ENCODE peak calls at places on chromosomes 12 and 14, in five cellular contexts. One of them, this sample, is unnamed.

GRCh38 chr14:68210729-68211299 is 391.2 kb downstream of the RAD51B start:
- DNase-seq in AG04449: peak
- DNase-seq in mammary epithelial cell: peak
- DNase-seq in aorta: no peak
- DNase-seq in Peyer's patch: no peak
- DNase-seq in this sample: peak

GRCh38 chr12:26845984-26846383 is 13.0 kb upstream of the ITPR2 start:
- DNase-seq in AG04449: peak
- DNase-seq in mammary epithelial cell: no peak
- DNase-seq in aorta: no peak
- DNase-seq in Peyer's patch: no peak
- DNase-seq in this sample: no peak

GRCh38 chr12:96383991-96384390 is 16.2 kb downstream of the CDK17 start:
- DNase-seq in mammary epithelial cell: peak
- DNase-seq in Peyer's patch: no peak
- DNase-seq in aorta: no peak
- DNase-seq in AG04449: no peak
- DNase-seq in this sample: no peak

GRCh38 chr12:45577844-45578399 is 151.6 kb upstream of the ARID2 start:
- DNase-seq in AG04449: no peak
- DNase-seq in Peyer's patch: no peak
- DNase-seq in aorta: no peak
- DNase-seq in mammary epithelial cell: no peak
- DNase-seq in this sample: no peak

GRCh38 chr12:3713483-3713882 is 39.4 kb downstream of the CRACR2A start:
- DNase-seq in AG04449: no peak
- DNase-seq in mammary epithelial cell: no peak
- DNase-seq in aorta: no peak
- DNase-seq in Peyer's patch: no peak
- DNase-seq in this sample: no peak

GRCh38 chr14:55577229-55577628 is 2.8 kb upstream of the KTN1 start:
- DNase-seq in Peyer's patch: no peak
- DNase-seq in aorta: no peak
- DNase-seq in mammary epithelial cell: peak
- DNase-seq in AG04449: no peak
- DNase-seq in this sample: no peak

GRCh38 chr14:60968671-60969070 is 12.2 kb downstream of the TRMT5 start:
- DNase-seq in Peyer's patch: no peak
- DNase-seq in aorta: no peak
- DNase-seq in AG04449: no peak
- DNase-seq in mammary epithelial cell: peak
- DNase-seq in this sample: no peak

GRCh38 chr14:85542623-85543022 is 12.7 kb downstream of the FLRT2 start:
- DNase-seq in aorta: no peak
- DNase-seq in mammary epithelial cell: no peak
- DNase-seq in Peyer's patch: no peak
- DNase-seq in AG04449: no peak
- DNase-seq in this sample: no peak

GRCh38 chr12:106195638-106196037 is 52.2 kb downstream of the CKAP4 start:
- DNase-seq in mammary epithelial cell: no peak
- DNase-seq in Peyer's patch: no peak
- DNase-seq in aorta: peak
- DNase-seq in AG04449: peak
- DNase-seq in this sample: peak

GRCh38 chr12:112973712-112974305 is 4.5 kb upstream of the OAS2 start:
- DNase-seq in AG04449: no peak
- DNase-seq in aorta: no peak
- DNase-seq in Peyer's patch: no peak
- DNase-seq in mammary epithelial cell: no peak
- DNase-seq in this sample: no peak

GRCh38 chr14:34067587-34067986 is 116.7 kb upstream of the EGLN3 start:
- DNase-seq in Peyer's patch: no peak
- DNase-seq in AG04449: no peak
- DNase-seq in aorta: no peak
- DNase-seq in mammary epithelial cell: no peak
- DNase-seq in this sample: no peak

GRCh38 chr12:52141875-52142274 is 49.9 kb downstream of the KRT80 start:
- DNase-seq in Peyer's patch: no peak
- DNase-seq in aorta: no peak
- DNase-seq in AG04449: no peak
- DNase-seq in mammary epithelial cell: no peak
- DNase-seq in this sample: no peak

GRCh38 chr14:64500088-64500487 is 3.5 kb downstream of the ZBTB25 start:
- DNase-seq in AG04449: no peak
- DNase-seq in Peyer's patch: no peak
- DNase-seq in aorta: no peak
- DNase-seq in mammary epithelial cell: no peak
- DNase-seq in this sample: no peak

GRCh38 chr12:114698566-114699163 is 14.7 kb upstream of the TBX3 start:
- DNase-seq in mammary epithelial cell: no peak
- DNase-seq in aorta: no peak
- DNase-seq in AG04449: no peak
- DNase-seq in Peyer's patch: no peak
- DNase-seq in this sample: no peak

GRCh38 chr12:91811481-91812287 is 334.0 kb downstream of the BTG1 start:
- DNase-seq in AG04449: no peak
- DNase-seq in aorta: peak
- DNase-seq in mammary epithelial cell: peak
- DNase-seq in Peyer's patch: peak
- DNase-seq in this sample: peak

GRCh38 chr14:105927094-105927475 is 400.7 kb downstream of the TMEM121 start:
- DNase-seq in aorta: no peak
- DNase-seq in AG04449: no peak
- DNase-seq in mammary epithelial cell: no peak
- DNase-seq in Peyer's patch: peak
- DNase-seq in this sample: no peak

GRCh38 chr14:20603813-20604212 is 12.6 kb upstream of the RNASE12 start:
- DNase-seq in aorta: no peak
- DNase-seq in Peyer's patch: no peak
- DNase-seq in AG04449: no peak
- DNase-seq in mammary epithelial cell: no peak
- DNase-seq in this sample: no peak

GRCh38 chr12:93922583-93923006 is 225.8 kb upstream of the PLXNC1 start:
- DNase-seq in AG04449: no peak
- DNase-seq in Peyer's patch: no peak
- DNase-seq in mammary epithelial cell: no peak
- DNase-seq in aorta: peak
- DNase-seq in this sample: no peak

GRCh38 chr12:68420225-68421008 is 88.3 kb upstream of the MDM1 start:
- DNase-seq in Peyer's patch: no peak
- DNase-seq in aorta: no peak
- DNase-seq in AG04449: no peak
- DNase-seq in mammary epithelial cell: no peak
- DNase-seq in this sample: no peak

GRCh38 chr14:54881235-54881760 is 21.3 kb downstream of the GCH1 start:
- DNase-seq in mammary epithelial cell: peak
- DNase-seq in aorta: no peak
- DNase-seq in Peyer's patch: no peak
- DNase-seq in AG04449: no peak
- DNase-seq in this sample: no peak

GRCh38 chr12:47353508-47353907 is 273.7 kb upstream of the AMIGO2 start:
- DNase-seq in mammary epithelial cell: no peak
- DNase-seq in AG04449: no peak
- DNase-seq in aorta: no peak
- DNase-seq in Peyer's patch: no peak
- DNase-seq in this sample: no peak

GRCh38 chr14:22882529-22883190 is 362 bp upstream of the REM2 start:
- DNase-seq in Peyer's patch: no peak
- DNase-seq in AG04449: no peak
- DNase-seq in mammary epithelial cell: peak
- DNase-seq in aorta: no peak
- DNase-seq in this sample: no peak

GRCh38 chr12:115337693-115338543 is 653.9 kb upstream of the TBX3 start:
- DNase-seq in mammary epithelial cell: peak
- DNase-seq in aorta: peak
- DNase-seq in Peyer's patch: no peak
- DNase-seq in AG04449: no peak
- DNase-seq in this sample: peak

GRCh38 chr12:32983968-32984367 is 87.4 kb upstream of the PKP2 start:
- DNase-seq in AG04449: no peak
- DNase-seq in mammary epithelial cell: peak
- DNase-seq in Peyer's patch: no peak
- DNase-seq in aorta: no peak
- DNase-seq in this sample: no peak

GRCh38 chr12:102883204-102883799 is 33.7 kb downstream of the PAH start:
- DNase-seq in AG04449: no peak
- DNase-seq in Peyer's patch: peak
- DNase-seq in aorta: no peak
- DNase-seq in mammary epithelial cell: peak
- DNase-seq in this sample: no peak

GRCh38 chr12:7433276-7433822 is 10.6 kb downstream of the CD163L1 start:
- DNase-seq in Peyer's patch: no peak
- DNase-seq in AG04449: peak
- DNase-seq in mammary epithelial cell: peak
- DNase-seq in aorta: no peak
- DNase-seq in this sample: no peak
- H3K4me3 ChIP-seq in Peyer's patch: no peak
- H3K4me3 ChIP-seq in AG04449: no peak
- H3K4me3 ChIP-seq in mammary epithelial cell: no peak
- H3K4me3 ChIP-seq in aorta: no peak
- H3K4me3 ChIP-seq in this sample: no peak

DNA sequence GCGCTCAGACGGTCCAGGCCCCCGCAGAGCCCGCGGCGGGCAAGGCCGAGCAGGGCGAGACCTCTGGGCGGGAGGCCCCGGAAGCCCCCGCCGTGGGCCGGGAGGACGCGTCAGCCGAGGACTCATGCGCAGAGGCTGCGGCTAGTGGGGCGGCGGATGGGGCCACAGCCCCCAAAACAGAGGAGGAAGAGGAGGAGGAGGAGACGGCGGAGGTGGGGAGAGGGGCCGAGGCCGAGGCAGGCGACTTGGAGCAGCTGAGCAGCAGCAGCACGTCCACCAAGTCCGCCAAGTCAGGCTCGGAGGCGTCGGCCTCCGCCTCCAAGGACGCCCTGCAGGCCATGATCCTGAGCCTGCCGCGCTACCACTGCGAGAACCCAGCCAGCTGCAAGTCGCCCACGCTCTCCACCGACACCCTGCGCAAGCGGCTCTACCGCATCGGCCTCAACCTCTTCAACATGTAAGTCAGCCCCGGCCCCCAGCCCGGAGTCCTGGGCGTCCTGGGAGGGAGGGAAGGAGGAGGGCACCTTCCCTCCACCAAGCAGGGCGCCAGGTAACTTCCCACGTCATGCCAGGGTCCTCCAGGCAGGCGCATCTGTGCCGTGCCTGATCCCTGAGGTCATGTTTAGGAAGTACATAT is 72.4 kb downstream of the IQSEC3 start:
- DNase-seq in Peyer's patch: no peak
- DNase-seq in AG04449: no peak
- DNase-seq in mammary epithelial cell: no peak
- DNase-seq in aorta: no peak
- DNase-seq in this sample: no peak
- H3K4me3 ChIP-seq in Peyer's patch: peak
- H3K4me3 ChIP-seq in AG04449: no peak
- H3K4me3 ChIP-seq in mammary epithelial cell: no peak
- H3K4me3 ChIP-seq in aorta: no peak
- H3K4me3 ChIP-seq in this sample: no peak

GRCh38 chr14:104512061-104512460 is 67.5 kb upstream of the C14orf180 start:
- DNase-seq in Peyer's patch: no peak
- DNase-seq in AG04449: no peak
- DNase-seq in aorta: no peak
- DNase-seq in mammary epithelial cell: no peak
- DNase-seq in this sample: no peak
- H3K4me3 ChIP-seq in Peyer's patch: no peak
- H3K4me3 ChIP-seq in AG04449: no peak
- H3K4me3 ChIP-seq in aorta: no peak
- H3K4me3 ChIP-seq in mammary epithelial cell: no peak
- H3K4me3 ChIP-seq in this sample: no peak

DNA sequence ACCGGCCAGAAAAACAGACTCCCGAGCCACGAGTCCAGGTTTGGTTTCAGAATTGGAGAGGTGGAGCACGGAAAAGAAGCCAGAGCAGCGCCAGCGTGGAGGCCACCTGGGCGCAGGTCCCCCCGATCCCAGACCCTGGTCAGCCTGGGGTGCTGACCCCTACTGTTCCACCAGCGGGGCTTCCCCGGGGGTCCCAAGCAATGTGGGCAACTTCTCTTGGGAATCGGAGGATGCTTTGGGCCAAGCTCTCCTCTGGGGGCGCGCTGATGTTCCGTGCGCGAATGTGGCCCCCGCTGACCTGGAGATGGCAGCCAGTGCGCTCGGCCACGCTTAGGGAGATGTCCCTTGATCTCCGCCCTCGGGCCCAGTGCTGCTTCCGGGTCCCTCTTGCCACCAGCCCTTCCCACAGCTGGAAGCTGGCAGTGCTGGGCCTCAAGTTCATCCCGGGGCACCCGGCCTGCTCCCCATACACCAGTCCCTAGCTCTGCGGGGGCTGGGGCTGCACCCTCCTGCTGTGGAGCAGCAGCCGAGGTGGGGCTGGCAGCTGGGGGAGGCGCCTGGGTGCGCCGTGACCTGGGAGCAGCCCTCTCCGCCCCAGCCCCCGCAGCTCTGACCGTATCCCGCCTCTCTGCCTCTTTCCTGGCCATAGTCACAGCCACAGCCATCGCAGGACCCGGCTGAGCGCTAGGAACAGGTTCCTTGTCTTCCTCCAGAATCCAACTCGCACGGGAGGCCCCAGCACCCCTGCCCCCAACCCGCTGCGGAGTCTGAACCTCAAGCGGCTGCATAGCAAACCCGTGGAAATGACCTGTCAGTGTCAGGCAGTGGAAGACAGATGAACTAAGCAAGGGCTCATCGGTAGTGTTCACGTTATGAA is 91.2 kb downstream of the RCOR1 start:
- DNase-seq in Peyer's patch: peak
- DNase-seq in aorta: no peak
- DNase-seq in mammary epithelial cell: no peak
- DNase-seq in AG04449: no peak
- DNase-seq in this sample: no peak
- H3K4me3 ChIP-seq in Peyer's patch: peak
- H3K4me3 ChIP-seq in aorta: no peak
- H3K4me3 ChIP-seq in mammary epithelial cell: no peak
- H3K4me3 ChIP-seq in AG04449: no peak
- H3K4me3 ChIP-seq in this sample: no peak

GRCh38 chr12:121391619-121392324 is 8.1 kb upstream of the RNF34 start:
- DNase-seq in mammary epithelial cell: peak
- DNase-seq in AG04449: peak
- DNase-seq in Peyer's patch: no peak
- DNase-seq in aorta: peak
- DNase-seq in this sample: peak
- H3K4me3 ChIP-seq in mammary epithelial cell: no peak
- H3K4me3 ChIP-seq in AG04449: peak
- H3K4me3 ChIP-seq in Peyer's patch: peak
- H3K4me3 ChIP-seq in aorta: no peak
- H3K4me3 ChIP-seq in this sample: peak

GRCh38 chr14:70888681-70889175 is 18.5 kb upstream of the PCNX1 start:
- DNase-seq in AG04449: peak
- DNase-seq in Peyer's patch: no peak
- DNase-seq in aorta: no peak
- DNase-seq in mammary epithelial cell: peak
- DNase-seq in this sample: no peak
- H3K4me3 ChIP-seq in AG04449: no peak
- H3K4me3 ChIP-seq in Peyer's patch: no peak
- H3K4me3 ChIP-seq in aorta: no peak
- H3K4me3 ChIP-seq in mammary epithelial cell: no peak
- H3K4me3 ChIP-seq in this sample: no peak

This sample was measured in BJ.